ENCODE peak calls at places on chromosomes 11 and 22, in ten cellular contexts. One of them, this sample, is unnamed.

GRCh38 chr11:71240865-71241691 is 11.3 kb downstream of the SHANK2 start:
- DNase-seq in cortex of kidney: no peak
- DNase-seq in activated CD4-positive, alpha-beta T cell treated with anti-CD3 and anti-CD28 coated beads for 24 hours: no peak
- DNase-seq in ACHN: no peak
- DNase-seq in NCI-H187: no peak
- DNase-seq in activated T-cell treated with anti-CD3 and anti-CD28 coated beads, Interleukin-2, amount 50 U/mL, for 24 hours: no peak
- DNase-seq in substantia nigra: no peak
- DNase-seq in head of caudate nucleus: no peak
- DNase-seq in HT1080: peak
- DNase-seq in IMR-90: peak
- DNase-seq in this sample: peak

GRCh38 chr11:70495351-70496310 is 97.3 kb downstream of the CTTN start:
- DNase-seq in activated CD4-positive, alpha-beta T cell treated with anti-CD3 and anti-CD28 coated beads for 24 hours: no peak
- DNase-seq in HT1080: no peak
- DNase-seq in ACHN: no peak
- DNase-seq in activated T-cell treated with anti-CD3 and anti-CD28 coated beads, Interleukin-2, amount 50 U/mL, for 24 hours: no peak
- DNase-seq in substantia nigra: no peak
- DNase-seq in IMR-90: no peak
- DNase-seq in head of caudate nucleus: no peak
- DNase-seq in NCI-H187: no peak
- DNase-seq in cortex of kidney: no peak
- DNase-seq in this sample: no peak

GRCh38 chr11:95453616-95454118 is 222.7 kb upstream of the SESN3 start:
- DNase-seq in activated T-cell treated with anti-CD3 and anti-CD28 coated beads, Interleukin-2, amount 50 U/mL, for 24 hours: no peak
- DNase-seq in NCI-H187: no peak
- DNase-seq in activated CD4-positive, alpha-beta T cell treated with anti-CD3 and anti-CD28 coated beads for 24 hours: no peak
- DNase-seq in ACHN: no peak
- DNase-seq in head of caudate nucleus: peak
- DNase-seq in substantia nigra: peak
- DNase-seq in IMR-90: no peak
- DNase-seq in cortex of kidney: no peak
- DNase-seq in HT1080: peak
- DNase-seq in this sample: peak

GRCh38 chr22:28791841-28792490 is 8.4 kb downstream of the XBP1 start:
- DNase-seq in substantia nigra: no peak
- DNase-seq in NCI-H187: no peak
- DNase-seq in activated CD4-positive, alpha-beta T cell treated with anti-CD3 and anti-CD28 coated beads for 24 hours: no peak
- DNase-seq in activated T-cell treated with anti-CD3 and anti-CD28 coated beads, Interleukin-2, amount 50 U/mL, for 24 hours: no peak
- DNase-seq in HT1080: no peak
- DNase-seq in head of caudate nucleus: no peak
- DNase-seq in IMR-90: peak
- DNase-seq in ACHN: no peak
- DNase-seq in cortex of kidney: no peak
- DNase-seq in this sample: no peak

GRCh38 chr11:117557321-117557720 is 229.7 kb downstream of the CEP164 start:
- DNase-seq in NCI-H187: no peak
- DNase-seq in activated T-cell treated with anti-CD3 and anti-CD28 coated beads, Interleukin-2, amount 50 U/mL, for 24 hours: no peak
- DNase-seq in IMR-90: no peak
- DNase-seq in cortex of kidney: no peak
- DNase-seq in substantia nigra: no peak
- DNase-seq in HT1080: no peak
- DNase-seq in ACHN: no peak
- DNase-seq in activated CD4-positive, alpha-beta T cell treated with anti-CD3 and anti-CD28 coated beads for 24 hours: no peak
- DNase-seq in head of caudate nucleus: no peak
- DNase-seq in this sample: no peak

GRCh38 chr11:6253196-6253595 is 6.4 kb upstream of the CCKBR start:
- DNase-seq in substantia nigra: no peak
- DNase-seq in NCI-H187: no peak
- DNase-seq in activated T-cell treated with anti-CD3 and anti-CD28 coated beads, Interleukin-2, amount 50 U/mL, for 24 hours: no peak
- DNase-seq in activated CD4-positive, alpha-beta T cell treated with anti-CD3 and anti-CD28 coated beads for 24 hours: no peak
- DNase-seq in ACHN: no peak
- DNase-seq in cortex of kidney: no peak
- DNase-seq in IMR-90: no peak
- DNase-seq in HT1080: no peak
- DNase-seq in head of caudate nucleus: no peak
- DNase-seq in this sample: no peak

GRCh38 chr11:64340671-64341335 is 799 bp downstream of the CCDC88B start:
- DNase-seq in NCI-H187: no peak
- DNase-seq in head of caudate nucleus: peak
- DNase-seq in activated T-cell treated with anti-CD3 and anti-CD28 coated beads, Interleukin-2, amount 50 U/mL, for 24 hours: peak
- DNase-seq in activated CD4-positive, alpha-beta T cell treated with anti-CD3 and anti-CD28 coated beads for 24 hours: peak
- DNase-seq in cortex of kidney: no peak
- DNase-seq in ACHN: no peak
- DNase-seq in HT1080: no peak
- DNase-seq in substantia nigra: no peak
- DNase-seq in IMR-90: no peak
- DNase-seq in this sample: no peak

GRCh38 chr11:23006730-23007129 is 146.5 kb upstream of the CCDC179 start:
- DNase-seq in HT1080: no peak
- DNase-seq in head of caudate nucleus: no peak
- DNase-seq in substantia nigra: no peak
- DNase-seq in IMR-90: peak
- DNase-seq in cortex of kidney: no peak
- DNase-seq in activated CD4-positive, alpha-beta T cell treated with anti-CD3 and anti-CD28 coated beads for 24 hours: no peak
- DNase-seq in NCI-H187: no peak
- DNase-seq in ACHN: no peak
- DNase-seq in activated T-cell treated with anti-CD3 and anti-CD28 coated beads, Interleukin-2, amount 50 U/mL, for 24 hours: no peak
- DNase-seq in this sample: no peak

GRCh38 chr22:27699676-27700075 is 101.9 kb downstream of the MN1 start:
- DNase-seq in ACHN: no peak
- DNase-seq in IMR-90: no peak
- DNase-seq in activated CD4-positive, alpha-beta T cell treated with anti-CD3 and anti-CD28 coated beads for 24 hours: no peak
- DNase-seq in substantia nigra: no peak
- DNase-seq in HT1080: no peak
- DNase-seq in cortex of kidney: no peak
- DNase-seq in NCI-H187: no peak
- DNase-seq in activated T-cell treated with anti-CD3 and anti-CD28 coated beads, Interleukin-2, amount 50 U/mL, for 24 hours: no peak
- DNase-seq in head of caudate nucleus: no peak
- DNase-seq in this sample: no peak

GRCh38 chr22:49659924-49660315 is 167.8 kb downstream of the BRD1 start:
- DNase-seq in NCI-H187: no peak
- DNase-seq in HT1080: no peak
- DNase-seq in cortex of kidney: no peak
- DNase-seq in activated T-cell treated with anti-CD3 and anti-CD28 coated beads, Interleukin-2, amount 50 U/mL, for 24 hours: peak
- DNase-seq in activated CD4-positive, alpha-beta T cell treated with anti-CD3 and anti-CD28 coated beads for 24 hours: no peak
- DNase-seq in substantia nigra: no peak
- DNase-seq in ACHN: no peak
- DNase-seq in head of caudate nucleus: no peak
- DNase-seq in IMR-90: no peak
- DNase-seq in this sample: no peak

GRCh38 chr11:86670179-86670578 is 2.2 kb downstream of the ME3 start:
- DNase-seq in activated CD4-positive, alpha-beta T cell treated with anti-CD3 and anti-CD28 coated beads for 24 hours: no peak
- DNase-seq in NCI-H187: no peak
- DNase-seq in HT1080: no peak
- DNase-seq in activated T-cell treated with anti-CD3 and anti-CD28 coated beads, Interleukin-2, amount 50 U/mL, for 24 hours: no peak
- DNase-seq in head of caudate nucleus: no peak
- DNase-seq in substantia nigra: no peak
- DNase-seq in IMR-90: peak
- DNase-seq in ACHN: no peak
- DNase-seq in cortex of kidney: no peak
- DNase-seq in this sample: no peak

GRCh38 chr11:123457187-123457770 is 27.2 kb downstream of the GRAMD1B start:
- DNase-seq in activated CD4-positive, alpha-beta T cell treated with anti-CD3 and anti-CD28 coated beads for 24 hours: no peak
- DNase-seq in activated T-cell treated with anti-CD3 and anti-CD28 coated beads, Interleukin-2, amount 50 U/mL, for 24 hours: no peak
- DNase-seq in substantia nigra: peak
- DNase-seq in HT1080: no peak
- DNase-seq in IMR-90: no peak
- DNase-seq in head of caudate nucleus: no peak
- DNase-seq in ACHN: no peak
- DNase-seq in cortex of kidney: no peak
- DNase-seq in NCI-H187: no peak
- DNase-seq in this sample: no peak

GRCh38 chr11:1862588-1863351 is 9.9 kb downstream of the LSP1 start:
- DNase-seq in HT1080: peak
- DNase-seq in head of caudate nucleus: no peak
- DNase-seq in activated CD4-positive, alpha-beta T cell treated with anti-CD3 and anti-CD28 coated beads for 24 hours: no peak
- DNase-seq in cortex of kidney: no peak
- DNase-seq in ACHN: peak
- DNase-seq in IMR-90: no peak
- DNase-seq in activated T-cell treated with anti-CD3 and anti-CD28 coated beads, Interleukin-2, amount 50 U/mL, for 24 hours: no peak
- DNase-seq in substantia nigra: no peak
- DNase-seq in NCI-H187: no peak
- DNase-seq in this sample: peak

GRCh38 chr11:65414776-65415498 is 7.7 kb upstream of the NEAT1 start:
- DNase-seq in IMR-90: peak
- DNase-seq in HT1080: no peak
- DNase-seq in substantia nigra: no peak
- DNase-seq in ACHN: no peak
- DNase-seq in head of caudate nucleus: peak
- DNase-seq in activated CD4-positive, alpha-beta T cell treated with anti-CD3 and anti-CD28 coated beads for 24 hours: no peak
- DNase-seq in activated T-cell treated with anti-CD3 and anti-CD28 coated beads, Interleukin-2, amount 50 U/mL, for 24 hours: no peak
- DNase-seq in NCI-H187: no peak
- DNase-seq in cortex of kidney: no peak
- DNase-seq in this sample: no peak

GRCh38 chr11:59756845-59757244 is 1.7 kb downstream of the STX3 start:
- DNase-seq in NCI-H187: no peak
- DNase-seq in IMR-90: peak
- DNase-seq in head of caudate nucleus: no peak
- DNase-seq in cortex of kidney: no peak
- DNase-seq in activated T-cell treated with anti-CD3 and anti-CD28 coated beads, Interleukin-2, amount 50 U/mL, for 24 hours: no peak
- DNase-seq in ACHN: peak
- DNase-seq in HT1080: peak
- DNase-seq in substantia nigra: no peak
- DNase-seq in activated CD4-positive, alpha-beta T cell treated with anti-CD3 and anti-CD28 coated beads for 24 hours: no peak
- DNase-seq in this sample: peak

GRCh38 chr11:111765320-111765983 is 737 bp downstream of the PPP2R1B start:
- DNase-seq in head of caudate nucleus: no peak
- DNase-seq in activated CD4-positive, alpha-beta T cell treated with anti-CD3 and anti-CD28 coated beads for 24 hours: peak
- DNase-seq in substantia nigra: peak
- DNase-seq in IMR-90: no peak
- DNase-seq in NCI-H187: no peak
- DNase-seq in HT1080: peak
- DNase-seq in ACHN: no peak
- DNase-seq in cortex of kidney: no peak
- DNase-seq in activated T-cell treated with anti-CD3 and anti-CD28 coated beads, Interleukin-2, amount 50 U/mL, for 24 hours: no peak
- DNase-seq in this sample: peak

GRCh38 chr22:43798492-43798891 is 13.6 kb downstream of the EFCAB6 start:
- DNase-seq in NCI-H187: no peak
- DNase-seq in HT1080: no peak
- DNase-seq in IMR-90: peak
- DNase-seq in head of caudate nucleus: no peak
- DNase-seq in activated T-cell treated with anti-CD3 and anti-CD28 coated beads, Interleukin-2, amount 50 U/mL, for 24 hours: no peak
- DNase-seq in activated CD4-positive, alpha-beta T cell treated with anti-CD3 and anti-CD28 coated beads for 24 hours: no peak
- DNase-seq in ACHN: peak
- DNase-seq in substantia nigra: no peak
- DNase-seq in cortex of kidney: no peak
- DNase-seq in this sample: no peak

This sample was measured in Calu3.